ENCODE peak calls at places on chromosome 6, in five cellular contexts. V, P, G, L and O are unnamed samples.

GRCh38 chr6:118334634-118335033 is 213.5 kb upstream of the PLN start:
- DNase-seq in L (no peak), V (no peak), G (no peak), P (no peak), O (no peak)

GRCh38 chr6:49553353-49553752 is 2.9 kb downstream of the C6orf141 start:
- DNase-seq in G (no peak), V (no peak), P (peak; percentile 17), L (no peak), O (no peak)

GRCh38 chr6:128725271-128726233 is 157.4 kb upstream of the LAMA2 start:
- DNase-seq in P (peak; percentile 13), L (peak; percentile 44), G (peak; percentile 39), V (no peak), O (peak; percentile 35)

GRCh38 chr6:158279615-158280014 is 32.6 kb upstream of the TULP4 start:
- DNase-seq in L (no peak), G (no peak), P (no peak), V (no peak), O (no peak)

GRCh38 chr6:26516481-26517427 is 16.7 kb downstream of the BTN1A1 start:
- DNase-seq in P (no peak), G (peak; percentile 86), V (no peak), L (no peak), O (no peak)

GRCh38 chr6:19771753-19772336 is 65.3 kb upstream of the ID4 start:
- DNase-seq in L (no peak), P (no peak), V (no peak), G (no peak), O (peak; percentile 6)

GRCh38 chr6:169221264-169221663 is 32.4 kb downstream of the THBS2 start:
- DNase-seq in L (no peak), G (no peak), V (no peak), P (no peak), O (no peak)

GRCh38 chr6:168648240-168648639 is 207.3 kb downstream of the SMOC2 start:
- DNase-seq in L (no peak), V (no peak), G (no peak), P (no peak), O (no peak)

GRCh38 chr6:2524090-2524489 is 226.6 kb downstream of the MYLK4 start:
- DNase-seq in P (peak; percentile 31), V (no peak), G (peak; percentile 82), L (peak; percentile 7), O (peak; percentile 56)

GRCh38 chr6:84521419-84522001 is 242.9 kb downstream of the TBX18 start:
- DNase-seq in P (no peak), L (no peak), G (no peak), V (no peak), O (no peak)

GRCh38 chr6:28982476-28983266 is 22.4 kb downstream of the ZNF311 start:
- DNase-seq in V (peak; percentile 11), P (peak; percentile 81), L (no peak), G (peak; percentile 87), O (peak; percentile 83)

GRCh38 chr6:167005350-167006159 is 6.4 kb downstream of the CEP43 start:
- DNase-seq in G (no peak), V (no peak), L (no peak), P (no peak), O (no peak)

GRCh38 chr6:129593233-129593564 is 116.8 kb downstream of the ARHGAP18 start:
- DNase-seq in P (no peak), V (no peak), G (peak; percentile 72), L (no peak), O (peak; percentile 27)

GRCh38 chr6:30781697-30782424 is 37.5 kb upstream of the IER3 start:
- DNase-seq in L (peak; percentile 86), V (peak; percentile 66), P (peak; percentile 97), G (peak; percentile 96), O (peak; percentile 93)

GRCh38 chr6:37306624-37307222 is 47.1 kb upstream of the RNF8 start:
- DNase-seq in V (no peak), G (no peak), L (no peak), P (no peak), O (no peak)

GRCh38 chr6:78460711-78461110 is 406.6 kb upstream of the IRAK1BP1 start:
- DNase-seq in G (no peak), V (no peak), P (no peak), L (no peak), O (no peak)

GRCh38 chr6:85015396-85015990 is 251.1 kb upstream of the TBX18 start:
- DNase-seq in L (peak; percentile 83), P (peak; percentile 79), G (peak; percentile 26), V (no peak), O (peak; percentile 41)

GRCh38 chr6:43766964-43767461 is 3.0 kb upstream of the VEGFA start:
- DNase-seq in L (no peak), P (no peak), V (no peak), G (peak; percentile 58), O (no peak)

GRCh38 chr6:3748208-3748701 is 3.3 kb downstream of the PXDC1 start:
- DNase-seq in P (peak; percentile 75), G (peak; percentile 85), V (no peak), L (peak; percentile 84), O (peak; percentile 73)

GRCh38 chr6:151609146-151609962 is 115.5 kb downstream of the CCDC170 start:
- DNase-seq in V (no peak), L (no peak), G (no peak), P (no peak), O (no peak)

GRCh38 chr6:100538086-100538485 is 73.4 kb upstream of the SIM1 start:
- DNase-seq in P (no peak), G (no peak), V (no peak), L (peak; percentile 73), O (peak; percentile 5)

GRCh38 chr6:33590531-33591198 is 10.6 kb upstream of the BAK1 start:
- DNase-seq in L (no peak), P (no peak), V (no peak), G (peak; percentile 80), O (no peak)

GRCh38 chr6:85676086-85676729 is 33.5 kb upstream of the SYNCRIP start:
- DNase-seq in L (peak; percentile 30), P (no peak), V (no peak), G (no peak), O (peak; percentile 39)

GRCh38 chr6:30322527-30323501 is 3.9 kb upstream of the TRIM39 start:
- DNase-seq in V (no peak), P (no peak), L (no peak), G (no peak), O (peak; percentile 16)

GRCh38 chr6:5055118-5055517 is 30.0 kb upstream of the PPP1R3G start:
- DNase-seq in L (no peak), G (no peak), V (no peak), P (no peak), O (no peak)

DNA sequence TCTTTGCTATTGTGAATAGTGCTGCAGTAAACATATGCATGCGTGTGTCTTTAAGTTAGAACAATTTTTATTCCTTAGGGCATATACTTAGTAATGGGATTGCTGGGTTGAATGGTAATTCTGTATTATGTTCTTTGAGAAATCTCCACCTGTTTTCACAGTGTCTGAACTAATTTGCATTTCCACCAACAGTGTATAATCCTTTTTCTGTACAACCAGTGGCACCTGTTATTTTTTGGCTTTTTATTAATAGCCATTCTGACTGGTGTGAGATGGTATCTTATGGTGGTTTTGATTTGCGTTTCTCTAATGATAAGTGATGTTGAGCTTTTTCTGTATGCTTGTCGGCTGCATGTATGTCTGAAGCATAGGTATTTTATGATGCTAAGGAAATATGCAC is 820.8 kb upstream of the MAP3K7 start:
- DNase-seq in P (no peak), V (no peak), L (no peak), G (no peak), O (no peak)
- TF ChIP-seq MAX in P (no peak), V (no peak), L (no peak), G (no peak), O (no peak)

DNA sequence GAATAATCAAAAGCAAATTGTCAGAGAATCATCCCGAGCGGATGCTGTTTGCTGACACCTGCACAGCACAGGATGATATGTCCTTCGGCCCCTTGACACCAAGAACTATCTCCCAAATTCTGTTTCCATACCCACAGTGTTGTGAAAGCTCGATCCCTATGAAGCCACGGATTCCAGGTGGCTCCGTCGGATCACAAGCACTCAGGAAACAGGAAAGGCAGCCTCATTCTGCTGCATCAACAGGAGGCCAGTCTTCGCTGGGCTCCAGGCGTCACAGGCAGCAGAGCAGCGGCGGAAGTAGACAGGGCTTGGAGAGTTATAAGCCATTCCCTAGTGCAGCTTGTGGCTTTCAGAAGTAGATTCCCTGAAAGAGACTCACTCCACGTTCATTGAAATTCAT is 342.3 kb downstream of the C6orf118 start:
- DNase-seq in P (no peak), G (no peak), L (no peak), V (no peak), O (no peak)
- TF ChIP-seq MYC in P (no peak), G (no peak), L (no peak), V (no peak), O (no peak)

GRCh38 chr6:40352527-40353170 is 234.5 kb downstream of the LRFN2 start:
- DNase-seq in P (no peak), V (no peak), G (no peak), L (no peak), O (no peak)
- TF ChIP-seq MAX in P (no peak), V (no peak), G (no peak), L (no peak), O (no peak)

DNA sequence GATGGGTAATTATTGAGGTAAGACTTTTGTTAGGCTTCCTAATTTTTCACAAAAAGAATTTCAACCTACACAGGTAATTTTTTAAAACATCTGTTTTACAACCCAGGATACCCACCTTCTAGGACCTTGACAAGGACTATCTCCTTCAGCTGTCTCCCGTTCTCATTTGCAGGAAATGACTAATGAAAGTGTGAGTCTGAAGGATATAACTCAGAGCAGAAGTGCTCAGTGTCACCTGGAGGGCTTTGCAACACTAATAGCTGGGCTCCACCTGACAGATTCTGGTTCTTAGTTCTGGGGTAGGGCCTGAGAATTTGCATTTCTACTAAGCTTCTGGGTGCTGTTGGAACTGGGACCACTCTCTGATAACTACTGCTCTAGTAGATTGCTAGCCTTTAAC is 30.5 kb downstream of the AK9 start:
- DNase-seq in P (no peak), G (no peak), V (no peak), L (no peak), O (no peak)
- TF ChIP-seq MYC in P (no peak), G (no peak), V (no peak), L (no peak), O (no peak)